ENCODE peak calls at places on chromosomes 4 and X, in seven cellular contexts. R, Z, Y, I, E, C and N are unnamed samples.

GRCh38 chr4:74934016-74934821 is 1.3 kb downstream of the PARM1 start:
- DNase-seq in I (no peak), C (peak), R (peak), Z (peak), Y (peak), E (peak), N (no peak)

GRCh38 chr4:144948009-144948408 is 150.0 kb downstream of the ANAPC10 start:
- DNase-seq in Y (no peak), Z (no peak), R (peak), C (no peak), I (no peak), E (no peak), N (no peak)

GRCh38 chrX:40550069-40550468 is 30.7 kb upstream of the ATP6AP2 start:
- DNase-seq in I (no peak), E (no peak), Z (no peak), R (no peak), Y (no peak), C (no peak), N (no peak)

GRCh38 chrX:10741496-10742048 is 121.2 kb upstream of the MID1 start:
- DNase-seq in R (no peak), I (no peak), Z (no peak), Y (no peak), C (no peak), E (no peak), N (no peak)

GRCh38 chrX:39484159-39484558 is 613.6 kb downstream of the BCOR start:
- DNase-seq in Y (no peak), I (no peak), R (no peak), Z (no peak), E (no peak), C (no peak), N (no peak)

GRCh38 chrX:109914114-109914849 is 88.6 kb upstream of the TMEM164 start:
- DNase-seq in E (no peak), Y (no peak), C (no peak), Z (no peak), R (no peak), I (no peak), N (no peak)

GRCh38 chrX:72540318-72540717 is 32.3 kb downstream of the HDAC8 start:
- DNase-seq in Z (no peak), I (no peak), C (no peak), R (no peak), Y (no peak), E (no peak), N (no peak)

GRCh38 chr4:100240008-100240407 is 49.7 kb upstream of the DDIT4L start:
- DNase-seq in Y (peak), Z (no peak), E (no peak), I (no peak), C (no peak), R (no peak), N (no peak)

GRCh38 chr4:172573899-172574298 is 594.7 kb upstream of the GALNT7 start:
- DNase-seq in I (no peak), R (no peak), Z (no peak), E (no peak), Y (no peak), C (no peak), N (no peak)

GRCh38 chr4:182062458-182062857 is 180.7 kb upstream of the TENM3 start:
- DNase-seq in I (no peak), C (no peak), Z (no peak), E (no peak), R (no peak), Y (no peak), N (no peak)

GRCh38 chr4:36187723-36188333 is 56.5 kb downstream of the ARAP2 start:
- DNase-seq in Y (no peak), C (no peak), Z (no peak), I (peak), E (peak), R (peak), N (no peak)

GRCh38 chr4:109432676-109433075 is 939 bp upstream of the SEC24B start:
- DNase-seq in Z (no peak), C (no peak), R (peak), E (no peak), I (peak), Y (no peak), N (no peak)

GRCh38 chrX:151697537-151697936 is 2.3 kb downstream of the PRRG3 start:
- DNase-seq in Z (no peak), E (no peak), R (no peak), I (no peak), Y (no peak), C (no peak), N (no peak)

GRCh38 chr4:48175806-48176205 is 41.8 kb upstream of the TXK start:
- DNase-seq in E (no peak), Z (no peak), I (no peak), R (no peak), Y (no peak), C (no peak), N (no peak)

GRCh38 chr4:185275501-185275900 is 66.1 kb downstream of the SNX25 start:
- DNase-seq in E (no peak), R (no peak), I (no peak), Z (no peak), Y (no peak), C (no peak), N (no peak)

GRCh38 chrX:150763810-150764209 is 70.6 kb downstream of the MTMR1 start:
- DNase-seq in C (no peak), Y (no peak), R (peak), Z (no peak), E (no peak), I (no peak), N (no peak)

GRCh38 chr4:147825451-147826287 is 93.8 kb downstream of the ARHGAP10 start:
- DNase-seq in Y (peak), I (no peak), R (no peak), E (no peak), C (no peak), Z (no peak), N (no peak)

GRCh38 chr4:143558286-143558685 is 44.8 kb downstream of the SMARCA5 start:
- DNase-seq in E (no peak), I (no peak), Y (no peak), R (no peak), Z (no peak), C (no peak), N (no peak)

GRCh38 chrX:132631579-132632232 is 142.9 kb upstream of the MBNL3 start:
- DNase-seq in Y (no peak), E (peak), I (peak), R (peak), Z (no peak), C (peak), N (no peak)

GRCh38 chr4:123120473-123120872 is 198.1 kb upstream of the NUDT6 start:
- DNase-seq in R (no peak), Z (no peak), I (no peak), E (no peak), Y (no peak), C (no peak), N (no peak)